ENCODE peak calls at places on chromosome 5, in eight cellular contexts. R is GM20000, N is Peyer's patch, G is suprapubic skin, K is fibroblast of lung, E is A549, P is AG10803, U is Calu3. C is an unnamed sample.

GRCh38 chr5:17235736-17236330 is 18.4 kb downstream of the BASP1 start:
- DNase-seq in R (no peak), N (no peak), G (no peak), K (peak), E (no peak), P (peak), U (no peak), C (no peak)

GRCh38 chr5:95858023-95858461 is 35.5 kb upstream of the GLRX start:
- DNase-seq in R (no peak), N (no peak), G (peak), K (peak), E (no peak), P (peak), U (no peak), C (no peak)

GRCh38 chr5:132425009-132425937 is 55.8 kb downstream of the SLC22A5 start:
- DNase-seq in R (peak), N (no peak), G (no peak), K (peak), E (no peak), P (peak), U (no peak), C (no peak)

GRCh38 chr5:2103940-2104339 is 221.2 kb upstream of the IRX4 start:
- DNase-seq in R (no peak), N (no peak), G (no peak), K (no peak), E (no peak), P (no peak), U (no peak), C (no peak)

GRCh38 chr5:65126192-65126591 is 355.5 kb downstream of the ADAMTS6 start:
- DNase-seq in R (no peak), N (no peak), G (no peak), K (peak), E (no peak), P (peak), U (no peak), C (no peak)

GRCh38 chr5:115260248-115260647 is 2.4 kb downstream of the PGGT1B start:
- DNase-seq in R (no peak), N (no peak), G (no peak), K (no peak), E (no peak), P (no peak), U (no peak), C (no peak)

GRCh38 chr5:135211791-135212190 is 177.8 kb upstream of the PITX1 start:
- DNase-seq in R (no peak), N (no peak), G (no peak), K (no peak), E (no peak), P (no peak), U (no peak), C (no peak)

GRCh38 chr5:52531105-52531504 is 256.6 kb upstream of the ITGA1 start:
- DNase-seq in R (no peak), N (no peak), G (no peak), K (no peak), E (no peak), P (no peak), U (no peak), C (no peak)

GRCh38 chr5:37751227-37751626 is 88.6 kb downstream of the GDNF start:
- DNase-seq in R (no peak), N (no peak), G (no peak), K (peak), E (no peak), P (peak), U (no peak), C (no peak)

GRCh38 chr5:35908814-35909213 is 29.6 kb downstream of the CAPSL start:
- DNase-seq in R (no peak), N (no peak), G (no peak), K (no peak), E (no peak), P (no peak), U (no peak), C (no peak)

GRCh38 chr5:111755942-111756353 is 1.0 kb downstream of the NREP start:
- DNase-seq in R (no peak), N (no peak), G (no peak), K (peak), E (no peak), P (peak), U (no peak), C (no peak)

GRCh38 chr5:124343451-124343867 is 403.0 kb downstream of the ZNF608 start:
- DNase-seq in R (no peak), N (no peak), G (no peak), K (peak), E (no peak), P (peak), U (no peak), C (no peak)

GRCh38 chr5:53557386-53557785 is 3.1 kb upstream of the NDUFS4 start:
- DNase-seq in R (no peak), N (no peak), G (no peak), K (peak), E (no peak), P (peak), U (no peak), C (no peak)

GRCh38 chr5:548256-548655 is 24.0 kb upstream of the SLC9A3 start:
- DNase-seq in R (no peak), N (peak), G (peak), K (no peak), E (no peak), P (peak), U (no peak), C (no peak)

DNA sequence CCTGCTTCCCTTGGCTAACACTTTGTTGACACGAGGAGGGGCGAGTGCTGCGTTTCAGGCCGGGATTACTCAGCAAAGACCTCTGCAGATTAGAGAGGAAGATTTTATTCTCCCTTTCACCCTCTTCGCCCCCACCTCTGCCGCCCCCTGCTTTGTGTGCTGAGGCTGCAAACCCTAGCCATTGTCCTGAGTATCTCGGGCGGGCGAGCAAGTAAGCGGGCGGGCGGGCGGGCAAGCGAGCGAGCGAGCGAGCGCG is 6.0 kb downstream of the ISL1 start:
- DNase-seq in R (no peak), N (no peak), G (no peak), K (no peak), E (no peak), P (no peak), U (no peak), C (no peak)
- TF ChIP-seq CTCF in R (no peak), N (no peak), G (no peak), K (no peak), E (no peak), P (no peak), U (no peak), C (no peak)

GRCh38 chr5:15472116-15472515 is 27.9 kb upstream of the FBXL7 start:
- DNase-seq in R (no peak), N (no peak), G (no peak), K (no peak), E (no peak), P (no peak), U (no peak), C (no peak)
- TF ChIP-seq CTCF in R (no peak), N (no peak), G (no peak), K (no peak), E (no peak), P (no peak), U (no peak), C (no peak)

DNA sequence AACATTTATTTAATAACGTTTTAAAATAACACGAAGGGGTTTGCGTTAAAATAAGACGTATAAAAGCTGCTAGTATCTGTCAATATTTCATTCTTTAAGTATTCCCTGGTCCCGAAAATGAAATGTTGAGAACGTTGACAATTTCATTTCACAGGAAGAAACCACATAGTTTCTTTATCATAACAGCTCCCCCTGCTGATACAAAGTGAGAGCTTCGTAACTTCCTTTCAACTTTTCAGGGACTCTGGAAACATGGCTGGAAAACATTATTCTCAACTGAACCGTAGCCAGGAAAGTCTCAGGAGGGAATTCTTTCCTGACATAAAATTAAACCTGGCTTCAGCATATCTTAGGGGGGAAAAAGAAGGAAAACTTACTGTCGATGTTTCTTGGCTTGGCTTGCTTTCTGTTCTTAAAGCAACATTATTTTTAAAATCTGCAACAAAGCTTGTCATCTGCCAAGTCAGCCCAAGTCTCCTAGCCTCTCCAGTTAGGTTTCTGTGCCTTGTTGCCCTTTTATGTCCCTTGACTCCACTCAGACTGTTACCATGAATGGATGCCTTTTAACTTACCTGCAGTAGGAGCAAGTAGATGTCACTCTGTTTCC is 122.9 kb upstream of the DAB2 start:
- DNase-seq in R (peak), N (no peak), G (no peak), K (peak), E (peak), P (peak), U (peak), C (no peak)
- TF ChIP-seq CTCF in R (peak), N (peak), G (peak), K (peak), E (peak), P (peak), U (peak), C (no peak)

GRCh38 chr5:151237685-151238084 is 13.8 kb upstream of the CCDC69 start:
- DNase-seq in R (no peak), N (no peak), G (no peak), K (no peak), E (no peak), P (no peak), U (no peak), C (no peak)

GRCh38 chr5:151240891-151241290 is 12.1 kb upstream of the GM2A start:
- DNase-seq in R (no peak), N (no peak), G (no peak), K (no peak), E (no peak), P (no peak), U (no peak), C (no peak)

GRCh38 chr5:151238303-151238741 is 14.4 kb upstream of the CCDC69 start:
- DNase-seq in R (peak), N (no peak), G (no peak), K (no peak), E (no peak), P (no peak), U (no peak), C (peak)

GRCh38 chr5:151236888-151237287 is 13.0 kb upstream of the CCDC69 start:
- DNase-seq in R (no peak), N (no peak), G (no peak), K (no peak), E (no peak), P (no peak), U (no peak), C (no peak)

DNA sequence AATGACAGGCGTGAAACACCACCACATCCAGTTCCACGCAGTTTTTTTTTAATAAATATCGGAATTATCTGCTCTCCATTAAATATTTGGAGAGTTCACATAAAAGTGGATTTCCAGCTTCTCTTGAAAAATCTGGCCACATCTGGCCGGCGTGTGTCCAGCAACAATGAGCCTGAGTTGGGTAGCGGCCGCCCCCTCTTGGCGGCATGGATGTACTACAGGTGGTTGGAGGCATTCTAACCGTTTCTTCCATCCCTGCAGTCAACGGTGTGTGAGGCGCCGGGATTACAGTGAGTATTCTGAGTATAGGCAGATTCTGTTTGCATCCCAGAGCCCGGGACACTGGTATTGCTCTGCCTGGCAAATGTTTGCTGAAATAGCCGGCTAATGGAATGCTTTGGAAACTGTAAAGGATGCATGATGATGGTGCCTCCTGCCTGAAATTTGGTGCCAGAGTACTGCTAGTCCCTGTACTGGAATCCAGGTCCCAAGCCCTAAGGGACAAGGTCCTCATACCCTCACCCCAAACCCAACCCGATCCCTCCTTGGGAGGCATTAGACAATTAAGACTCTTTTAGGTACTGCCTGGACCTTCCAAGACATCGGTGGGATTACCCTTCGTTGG is 13.6 kb upstream of the GM2A start:
- DNase-seq in R (no peak), N (peak), G (peak), K (peak), E (peak), P (peak), U (peak), C (peak)
- TF ChIP-seq CTCF in R (peak), N (peak), G (peak), K (peak), E (peak), P (peak), U (peak), C (peak)

DNA sequence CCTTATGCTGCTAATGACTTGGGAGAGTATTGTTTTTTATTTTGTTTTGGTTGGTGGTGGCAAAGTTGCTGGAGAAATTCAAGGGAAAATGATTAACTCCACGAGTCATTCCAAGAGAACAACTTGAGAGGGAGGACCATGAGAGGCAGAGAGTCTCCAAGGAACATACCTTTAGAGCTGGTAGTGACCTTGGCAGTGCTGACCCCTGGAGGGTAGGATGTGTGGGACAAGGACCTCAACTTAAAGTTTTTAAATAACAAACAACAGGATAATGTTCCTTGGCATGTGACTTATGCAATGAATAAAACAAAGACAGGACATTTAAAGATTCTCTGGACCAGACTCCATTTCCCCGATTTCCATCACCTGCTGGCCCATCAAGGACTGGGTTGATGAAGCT is 139.7 kb downstream of the LRRC70 start:
- DNase-seq in R (no peak), N (no peak), G (no peak), K (no peak), E (no peak), P (peak), U (no peak), C (no peak)
- TF ChIP-seq CTCF in R (no peak), N (no peak), G (no peak), K (no peak), E (no peak), P (no peak), U (no peak), C (no peak)

GRCh38 chr5:5421149-5421960 is 1.1 kb upstream of the ICE1 start:
- DNase-seq in R (no peak), N (no peak), G (no peak), K (peak), E (no peak), P (peak), U (peak), C (no peak)

GRCh38 chr5:5418764-5419163 is 3.7 kb upstream of the ICE1 start:
- DNase-seq in R (no peak), N (no peak), G (no peak), K (no peak), E (no peak), P (no peak), U (no peak), C (no peak)

GRCh38 chr5:5418006-5418405 is 4.5 kb upstream of the ICE1 start:
- DNase-seq in R (no peak), N (no peak), G (no peak), K (no peak), E (no peak), P (no peak), U (no peak), C (no peak)

GRCh38 chr5:5420251-5420650 is 2.2 kb upstream of the ICE1 start:
- DNase-seq in R (no peak), N (no peak), G (no peak), K (no peak), E (no peak), P (no peak), U (no peak), C (no peak)

GRCh38 chr5:5419291-5420210 is 2.9 kb upstream of the ICE1 start:
- DNase-seq in R (peak), N (no peak), G (no peak), K (peak), E (peak), P (peak), U (peak), C (no peak)
- TF ChIP-seq CTCF in R (peak), N (peak), G (peak), K (peak), E (peak), P (peak), U (peak), C (no peak)

C was measured in activated B cell treated with CpG ODN at 0.5 μM for 24 hours.